ENCODE peak calls at places on chromosomes 4 and X, in nine cellular contexts. S, D, C, U, K, Y, P, X and G are unnamed samples. For H3K9me3, the result is how much of the 10 kb centered on the place peaks cover.

GRCh38 chr4:2073808-2074481 is 14.8 kb downstream of the NAT8L start:
- DNase-seq in S (no peak), D (peak), C (no peak), U (no peak), P (no peak), Y (no peak), X (no peak), K (no peak), G (no peak)

GRCh38 chr4:37788782-37789181 is 37.7 kb upstream of the PGM2 start:
- DNase-seq in U (no peak), P (no peak), C (no peak), D (no peak), X (no peak), K (no peak), S (no peak), Y (no peak), G (no peak)

GRCh38 chrX:16992902-16993301 is 46.4 kb downstream of the REPS2 start:
- DNase-seq in K (no peak), S (no peak), X (no peak), C (no peak), U (no peak), Y (no peak), P (no peak), D (no peak), G (no peak)

GRCh38 chrX:25002658-25003015 is 13.1 kb downstream of the ARX start:
- DNase-seq in S (no peak), X (no peak), D (no peak), K (no peak), Y (no peak), U (peak), P (no peak), C (no peak), G (no peak)

GRCh38 chr4:175614880-175615279 is 197.2 kb downstream of the GPM6A start:
- DNase-seq in X (no peak), Y (no peak), P (no peak), D (peak), C (no peak), S (no peak), K (no peak), U (no peak), G (no peak)

GRCh38 chrX:154020500-154021115 is 906 bp upstream of the IRAK1 start:
- DNase-seq in Y (no peak), K (peak), P (no peak), D (no peak), S (no peak), X (no peak), U (no peak), C (no peak), G (no peak)

GRCh38 chr4:171162478-171162877 is 650.7 kb upstream of the GALNTL6 start:
- DNase-seq in K (no peak), X (no peak), C (no peak), Y (no peak), S (no peak), U (no peak), P (no peak), D (no peak), G (no peak)

GRCh38 chrX:102154218-102154860 is 1.4 kb downstream of the BEX5 start:
- DNase-seq in S (no peak), U (peak), K (no peak), D (no peak), C (no peak), Y (peak), X (no peak), P (no peak), G (no peak)

GRCh38 chr4:114180481-114180880 is 201.0 kb upstream of the ARSJ start:
- DNase-seq in D (peak), Y (no peak), X (peak), K (peak), P (no peak), S (no peak), U (peak), C (peak), G (no peak)

GRCh38 chr4:37244583-37245390 is at the start of gene NWD2:
- DNase-seq in P (no peak), D (no peak), U (peak), C (no peak), K (peak), Y (no peak), X (peak), S (no peak), G (no peak)

GRCh38 chrX:117376460-117376859 is 740.1 kb downstream of the KLHL13 start:
- DNase-seq in P (no peak), S (no peak), Y (no peak), U (no peak), D (no peak), X (no peak), K (no peak), C (no peak), G (no peak)

GRCh38 chr4:24067781-24068193 is 177.9 kb upstream of the PPARGC1A start:
- DNase-seq in Y (no peak), D (no peak), C (no peak), S (no peak), X (no peak), K (peak), P (no peak), U (no peak), G (no peak)

GRCh38 chr4:15907430-15907829 is 31.1 kb downstream of the FGFBP1 start:
- DNase-seq in S (no peak), X (no peak), P (no peak), U (no peak), Y (no peak), K (peak), C (no peak), D (no peak), G (no peak)

GRCh38 chrX:23820235-23820782 is 37.3 kb downstream of the SAT1 start:
- DNase-seq in Y (peak), D (no peak), C (no peak), X (no peak), K (no peak), S (no peak), U (no peak), P (no peak), G (no peak)

GRCh38 chr4:129008096-129008495 is 85.2 kb downstream of the SCLT1 start:
- DNase-seq in U (no peak), P (no peak), C (no peak), S (no peak), K (no peak), D (no peak), X (no peak), Y (no peak), G (no peak)
- H3K9me3 ChIP-seq in U (under half), P (under half), C (under half), S (under half), K (under half), D (under half), X (under half), Y (under half), G (under half)

GRCh38 chrX:727738-728621 is 97.4 kb downstream of the SHOX start:
- DNase-seq in U (peak), D (no peak), X (peak), K (peak), Y (no peak), C (no peak), P (no peak), S (no peak), G (peak)
- H3K9me3 ChIP-seq in U (under half), D (under half), X (under half), K (under half), Y (under half), C (under half), P (under half), S (under half), G (under half)

DNA sequence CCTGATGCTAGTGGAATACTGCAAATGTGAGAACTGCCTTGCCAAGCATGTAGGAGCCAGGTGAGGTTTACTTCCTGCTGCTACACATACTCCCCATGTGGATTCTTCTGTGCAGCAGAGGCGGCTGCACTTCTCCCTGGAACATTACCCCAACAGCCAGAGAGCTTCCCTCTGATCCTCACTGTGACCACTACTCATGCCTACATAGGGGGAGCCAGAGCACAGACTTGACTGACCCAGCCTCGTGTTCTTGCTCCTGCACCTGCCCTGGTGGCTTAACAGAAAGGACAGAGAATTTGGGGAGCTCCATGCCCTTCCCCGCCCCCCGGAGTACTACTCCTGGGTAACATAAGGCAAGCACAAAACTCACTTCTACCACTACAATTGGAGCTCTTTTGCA is 38.4 kb downstream of the UGT2A2 start:
- DNase-seq in K (no peak), C (no peak), Y (no peak), P (no peak), U (no peak), D (no peak), S (no peak), X (no peak), G (no peak)
- H3K9me3 ChIP-seq in K (under half), C (under half), Y (under half), P (under half), U (under half), D (under half), S (under half), X (under half), G (under half)

DNA sequence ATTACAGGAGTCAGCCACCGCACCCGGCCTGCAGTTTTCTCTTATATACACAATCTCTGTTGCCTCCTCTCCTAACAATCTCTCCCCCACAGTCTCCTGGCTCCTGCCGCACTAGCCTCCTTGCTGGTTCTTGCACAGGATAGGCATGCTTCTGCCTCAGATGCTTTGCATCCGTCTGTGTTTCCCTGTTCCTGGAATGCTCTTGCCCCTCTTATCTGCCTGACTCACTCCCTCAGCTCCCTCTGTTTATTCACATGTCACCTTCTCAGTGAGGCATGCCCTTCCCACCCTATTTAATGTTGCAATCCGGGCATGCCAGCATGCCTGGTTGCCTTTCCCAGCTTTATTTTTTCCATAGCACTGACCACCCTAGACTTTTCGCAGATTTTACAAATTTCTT is 161.9 kb downstream of the PHF8 start:
- DNase-seq in C (no peak), S (no peak), U (no peak), X (no peak), K (peak), Y (no peak), P (no peak), D (no peak), G (no peak)
- H3K9me3 ChIP-seq in C (under half), S (under half), U (under half), X (under half), K (under half), Y (under half), P (under half), D (under half), G (under half)

GRCh38 chrX:32269877-32270276 is 941.5 kb downstream of the DMD start:
- DNase-seq in S (no peak), Y (no peak), P (no peak), X (no peak), K (no peak), U (no peak), C (no peak), D (no peak), G (no peak)

GRCh38 chrX:32267796-32268195 is 943.6 kb downstream of the DMD start:
- DNase-seq in C (no peak), Y (no peak), K (no peak), S (no peak), X (no peak), D (no peak), U (no peak), P (no peak), G (no peak)

DNA sequence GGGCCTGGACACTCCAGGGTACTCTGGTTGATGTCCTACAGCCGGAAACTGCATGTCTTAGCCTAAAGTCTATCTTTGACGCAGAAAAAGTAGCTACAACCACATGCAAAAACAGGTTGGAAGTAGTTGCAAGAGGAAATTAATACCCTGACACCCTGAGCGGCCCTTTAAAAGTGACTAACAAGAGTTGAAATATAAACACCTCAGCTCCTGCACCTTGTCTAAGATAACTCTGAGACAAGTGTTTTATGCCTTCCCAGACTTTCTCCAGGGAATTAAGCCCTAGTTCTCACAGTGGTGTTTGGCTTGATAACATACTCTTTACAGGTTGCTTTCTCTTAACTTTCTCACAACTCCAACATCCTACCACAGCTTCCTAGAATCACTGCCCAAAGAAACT is 943.1 kb downstream of the DMD start:
- DNase-seq in D (no peak), U (no peak), S (no peak), K (no peak), P (no peak), X (no peak), Y (no peak), C (no peak), G (no peak)
- H3K9me3 ChIP-seq in D (under half), U (under half), S (under half), K (under half), P (under half), X (under half), Y (under half), C (under half), G (under half)

GRCh38 chr4:173666-174314 is 49.5 kb downstream of the ZNF718 start:
- DNase-seq in D (no peak), P (no peak), S (no peak), C (no peak), U (no peak), K (no peak), X (no peak), Y (no peak), G (no peak)

GRCh38 chr4:176995-177394 is 52.7 kb downstream of the ZNF718 start:
- DNase-seq in K (no peak), D (no peak), S (no peak), Y (no peak), X (no peak), U (no peak), C (no peak), P (no peak), G (no peak)

DNA sequence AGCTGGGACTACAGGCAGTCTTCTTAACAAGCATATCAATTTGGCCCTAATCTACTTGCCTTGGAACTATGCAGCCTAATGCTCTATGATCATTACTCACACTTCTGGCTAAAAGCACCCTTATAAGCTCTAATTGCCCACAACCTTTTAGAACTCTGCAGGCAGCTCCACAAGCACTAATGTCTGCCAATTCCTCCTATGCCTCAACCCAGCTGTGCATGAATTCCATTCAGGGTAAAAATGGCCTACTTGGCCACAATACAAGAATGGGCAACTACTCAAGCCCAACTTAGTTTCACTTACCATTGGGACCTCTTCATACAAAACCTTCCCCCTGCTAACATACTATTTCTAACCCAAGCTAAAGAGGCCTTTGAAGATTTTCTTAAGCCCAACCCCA is 51.7 kb downstream of the ZNF718 start:
- DNase-seq in K (no peak), U (no peak), X (no peak), Y (no peak), P (no peak), D (no peak), S (no peak), C (no peak), G (no peak)
- H3K9me3 ChIP-seq in K (under half), U (half or more), X (half or more), Y (under half), P (half or more), D (under half), S (half or more), C (under half), G (under half)

GRCh38 chrX:63746715-63747114 is 38.3 kb downstream of the ARHGEF9 start:
- DNase-seq in K (no peak), Y (no peak), S (no peak), P (no peak), C (no peak), U (no peak), X (no peak), D (no peak), G (no peak)
- H3K9me3 ChIP-seq in K (under half), Y (under half), S (under half), P (under half), C (under half), U (under half), X (under half), D (under half), G (under half)

GRCh38 chr4:107444-108429 is 16.6 kb upstream of the ZNF718 start:
- DNase-seq in D (no peak), P (no peak), S (no peak), Y (no peak), C (no peak), U (no peak), X (no peak), K (no peak), G (no peak)

GRCh38 chr4:112771-113170 is 11.5 kb upstream of the ZNF718 start:
- DNase-seq in D (no peak), X (no peak), Y (no peak), U (no peak), K (no peak), S (no peak), C (no peak), P (no peak), G (no peak)

DNA sequence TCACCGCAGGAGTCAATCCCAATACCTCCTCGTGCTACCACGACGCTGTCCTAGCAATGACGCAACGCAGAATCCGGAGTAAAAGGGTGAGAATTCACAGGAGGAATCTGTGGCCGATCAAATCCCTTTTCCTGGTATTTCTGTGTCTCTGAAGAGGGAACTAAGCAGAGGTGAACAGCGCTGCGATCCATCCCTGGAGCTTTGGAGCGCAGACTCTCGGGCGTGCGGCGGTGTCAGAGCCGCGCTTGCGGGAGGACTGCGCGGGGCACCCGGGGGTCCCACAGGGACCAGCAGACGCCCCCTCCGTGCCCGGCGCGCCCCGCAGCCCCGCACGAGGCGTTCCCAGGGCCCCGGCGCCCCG is 17.2 kb upstream of the ZNF718 start:
- DNase-seq in P (no peak), X (no peak), D (no peak), S (no peak), K (no peak), U (no peak), C (no peak), Y (no peak), G (no peak)
- H3K9me3 ChIP-seq in P (under half), X (half or more), D (under half), S (half or more), K (under half), U (under half), C (under half), Y (under half), G (under half)

GRCh38 chrX:94633237-94633636 is 959.2 kb downstream of the FAM133A start:
- DNase-seq in X (no peak), U (no peak), S (no peak), D (no peak), Y (no peak), K (no peak), P (no peak), C (no peak), G (no peak)

DNA sequence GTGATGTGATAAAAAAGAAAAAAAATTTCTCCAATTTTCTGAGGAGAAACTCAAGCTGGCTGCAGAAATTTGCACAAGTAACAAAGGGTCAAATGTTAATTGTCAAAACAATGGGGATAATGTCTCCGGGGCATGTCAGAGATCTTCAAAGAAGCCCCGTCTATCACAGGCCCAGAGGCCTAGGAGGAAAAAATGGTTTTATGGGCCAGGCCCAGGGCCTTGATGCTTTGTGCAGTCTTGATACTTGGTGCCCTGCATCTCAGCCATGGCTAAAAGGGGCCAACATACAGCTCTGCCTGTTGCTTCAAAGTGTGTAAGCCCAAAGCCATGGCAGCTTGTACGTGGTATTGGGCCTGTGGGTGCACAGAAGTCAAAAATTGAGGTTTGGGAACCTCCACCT is 961.0 kb downstream of the FAM133A start:
- DNase-seq in C (no peak), X (no peak), U (no peak), K (no peak), P (no peak), S (no peak), D (no peak), Y (no peak), G (no peak)
- H3K9me3 ChIP-seq in C (under half), X (under half), U (under half), K (under half), P (under half), S (under half), D (under half), Y (under half), G (under half)

GRCh38 chrX:144798972-144799371 is 448.3 kb upstream of the SPANXN1 start:
- DNase-seq in S (no peak), X (no peak), Y (no peak), U (no peak), C (no peak), P (no peak), D (no peak), K (no peak), G (no peak)

GRCh38 chrX:144801786-144802185 is 445.5 kb upstream of the SPANXN1 start:
- DNase-seq in K (no peak), D (no peak), P (no peak), S (no peak), Y (no peak), U (no peak), X (no peak), C (no peak), G (no peak)
- H3K9me3 ChIP-seq in K (under half), D (under half), P (under half), S (under half), Y (under half), U (under half), X (under half), C (under half), G (under half)